ENCODE peak calls at places on chromosomes 7 and 10, in five cellular contexts. M is K562, A is dorsolateral prefrontal cortex, R is BE2C, Z is fibroblast of lung. T is an unnamed sample.

GRCh38 chr7:151089893-151090730 is 3.8 kb downstream of the AGAP3 start:
- DNase-seq in M (no peak), A (no peak), R (no peak), Z (no peak), T (no peak)

GRCh38 chr7:3359011-3359410 is 58.0 kb downstream of the SDK1 start:
- DNase-seq in M (no peak), A (no peak), R (no peak), Z (no peak), T (no peak)

GRCh38 chr10:133391249-133391635 is 2.7 kb upstream of the MTG1 start:
- DNase-seq in M (no peak), A (no peak), R (no peak), Z (no peak), T (no peak)

GRCh38 chr10:95341716-95342130 is 50.9 kb upstream of the PDLIM1 start:
- DNase-seq in M (no peak), A (no peak), R (no peak), Z (peak), T (peak)

GRCh38 chr7:115110523-115110922 is 188.6 kb downstream of the MDFIC start:
- DNase-seq in M (no peak), A (no peak), R (no peak), Z (no peak), T (no peak)

GRCh38 chr10:79318369-79318768 is 28.9 kb upstream of the PPIF start:
- DNase-seq in M (no peak), A (no peak), R (no peak), Z (no peak), T (no peak)

GRCh38 chr7:2518101-2518500 is 1.5 kb upstream of the LFNG start:
- DNase-seq in M (no peak), A (no peak), R (no peak), Z (no peak), T (no peak)

GRCh38 chr10:98150544-98150943 is 16.1 kb downstream of the R3HCC1L start:
- DNase-seq in M (no peak), A (no peak), R (no peak), Z (peak), T (peak)

GRCh38 chr7:140201393-140201792 is 24.6 kb upstream of the KDM7A start:
- DNase-seq in M (no peak), A (no peak), R (no peak), Z (no peak), T (no peak)

GRCh38 chr7:64874562-64875250 is 28.4 kb upstream of the ZNF273 start:
- DNase-seq in M (no peak), A (no peak), R (no peak), Z (no peak), T (no peak)

GRCh38 chr7:154296443-154296842 is 244.2 kb downstream of the DPP6 start:
- DNase-seq in M (no peak), A (no peak), R (no peak), Z (no peak), T (no peak)

GRCh38 chr10:73905256-73906018 is 5.5 kb upstream of the PLAU start:
- DNase-seq in M (no peak), A (no peak), R (no peak), Z (no peak), T (no peak)

GRCh38 chr10:59557052-59557451 is 152.6 kb downstream of the SLC16A9 start:
- DNase-seq in M (peak), A (no peak), R (no peak), Z (peak), T (peak)

GRCh38 chr10:103781329-103782061 is 73.9 kb downstream of the SH3PXD2A start:
- DNase-seq in M (peak), A (no peak), R (no peak), Z (peak), T (peak)

GRCh38 chr10:78782441-78782840 is 286.3 kb upstream of the ZMIZ1 start:
- DNase-seq in M (no peak), A (no peak), R (no peak), Z (no peak), T (no peak)

GRCh38 chr7:138657854-138658386 is 43.2 kb downstream of the SVOPL start:
- DNase-seq in M (no peak), A (no peak), R (no peak), Z (no peak), T (no peak)

GRCh38 chr7:129741743-129742213 is 130.3 kb downstream of the NRF1 start:
- DNase-seq in M (no peak), A (no peak), R (no peak), Z (no peak), T (no peak)

GRCh38 chr7:134899729-134900128 is 86.6 kb upstream of the AGBL3 start:
- DNase-seq in M (no peak), A (no peak), R (no peak), Z (no peak), T (peak)

GRCh38 chr7:40204581-40204980 is 69.8 kb downstream of the SUGCT start:
- DNase-seq in M (no peak), A (no peak), R (no peak), Z (no peak), T (no peak)

GRCh38 chr10:1102836-1103235 is 46.7 kb downstream of the WDR37 start:
- DNase-seq in M (no peak), A (no peak), R (no peak), Z (peak), T (no peak)

GRCh38 chr10:30747633-30748032 is 118.1 kb upstream of the LYZL2 start:
- DNase-seq in M (no peak), A (no peak), R (peak), Z (peak), T (peak)

GRCh38 chr10:70756710-70757360 is 28.3 kb downstream of the TBATA start:
- DNase-seq in M (no peak), A (no peak), R (no peak), Z (peak), T (no peak)

GRCh38 chr7:20470726-20471125 is 140.0 kb downstream of the ITGB8 start:
- DNase-seq in M (no peak), A (no peak), R (no peak), Z (no peak), T (peak)

GRCh38 chr10:123573236-123574147 is 92.7 kb upstream of the GPR26 start:
- DNase-seq in M (peak), A (no peak), R (peak), Z (no peak), T (peak)

GRCh38 chr10:67098460-67098859 is 172.6 kb downstream of the LRRTM3 start:
- DNase-seq in M (no peak), A (no peak), R (no peak), Z (no peak), T (peak)

GRCh38 chr10:62554632-62555199 is 180.5 kb downstream of the ZNF365 start:
- DNase-seq in M (peak), A (no peak), R (peak), Z (peak), T (peak)

GRCh38 chr7:157177997-157178396 is 39.3 kb downstream of the UBE3C start:
- DNase-seq in M (no peak), A (no peak), R (no peak), Z (no peak), T (no peak)

GRCh38 chr10:132546567-132547420 is 9.2 kb downstream of the INPP5A start:
- DNase-seq in M (no peak), A (peak), R (peak), Z (no peak), T (no peak)

GRCh38 chr10:1070939-1071338 is 14.8 kb downstream of the WDR37 start:
- DNase-seq in M (no peak), A (no peak), R (no peak), Z (peak), T (no peak)

GRCh38 chr10:110876000-110876399 is 4.3 kb downstream of the PDCD4 start:
- DNase-seq in M (no peak), A (no peak), R (no peak), Z (no peak), T (no peak)

GRCh38 chr7:103934508-103934907 is 55.0 kb downstream of the RELN start:
- DNase-seq in M (no peak), A (no peak), R (peak), Z (no peak), T (no peak)

GRCh38 chr7:103928581-103928980 is 60.9 kb downstream of the RELN start:
- DNase-seq in M (no peak), A (no peak), R (no peak), Z (no peak), T (no peak)

GRCh38 chr7:103929808-103930415 is 59.5 kb downstream of the RELN start:
- DNase-seq in M (no peak), A (no peak), R (peak), Z (no peak), T (no peak)

GRCh38 chr7:103936558-103936957 is 52.9 kb downstream of the RELN start:
- DNase-seq in M (no peak), A (no peak), R (no peak), Z (no peak), T (no peak)

DNA sequence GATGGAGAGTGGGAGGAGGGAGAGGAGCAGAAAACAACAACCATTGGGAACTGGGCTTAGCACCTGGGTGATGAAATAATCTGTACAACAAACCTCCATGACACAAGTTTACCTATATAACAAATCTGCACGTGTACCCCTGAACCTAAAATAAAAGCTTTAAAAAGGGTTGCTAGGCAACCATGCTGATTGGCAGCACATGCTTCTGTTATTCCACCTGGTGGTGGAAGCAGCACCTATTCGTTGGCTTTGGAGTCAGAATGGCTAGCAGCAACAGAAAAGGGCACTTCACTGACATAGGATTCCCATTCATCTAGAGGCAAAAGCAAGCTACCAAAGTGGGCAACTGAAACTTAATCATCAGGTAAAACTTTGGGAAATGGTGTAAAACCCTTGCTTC is 57.1 kb downstream of the RELN start:
- DNase-seq in M (peak), A (no peak), R (no peak), Z (no peak), T (no peak)
- H3K4me3 ChIP-seq in M (no peak), A (no peak), R (no peak), Z (no peak), T (no peak)

DNA sequence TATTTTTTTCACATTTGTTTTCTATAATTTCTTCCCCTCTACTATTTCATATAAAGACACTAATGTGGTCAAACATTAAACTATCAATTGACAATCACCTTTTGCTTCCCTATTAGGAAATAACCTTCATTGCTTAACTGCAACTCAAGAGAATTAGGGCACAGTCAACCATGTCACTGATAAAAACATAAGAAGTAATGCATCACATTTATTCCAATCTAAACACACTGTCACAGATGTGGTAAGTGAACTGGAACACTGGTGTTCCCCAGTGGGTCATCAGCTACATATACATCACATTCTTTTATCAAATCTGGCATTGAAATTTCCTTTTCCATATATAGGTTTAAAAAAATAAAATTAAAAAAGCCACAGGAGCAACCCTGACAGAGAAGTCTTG is 3.7 kb downstream of the TRIL start:
- DNase-seq in M (no peak), A (no peak), R (no peak), Z (peak), T (no peak)
- TF ChIP-seq CTCF in M (no peak), A (no peak), R (no peak), Z (no peak), T (no peak)

DNA sequence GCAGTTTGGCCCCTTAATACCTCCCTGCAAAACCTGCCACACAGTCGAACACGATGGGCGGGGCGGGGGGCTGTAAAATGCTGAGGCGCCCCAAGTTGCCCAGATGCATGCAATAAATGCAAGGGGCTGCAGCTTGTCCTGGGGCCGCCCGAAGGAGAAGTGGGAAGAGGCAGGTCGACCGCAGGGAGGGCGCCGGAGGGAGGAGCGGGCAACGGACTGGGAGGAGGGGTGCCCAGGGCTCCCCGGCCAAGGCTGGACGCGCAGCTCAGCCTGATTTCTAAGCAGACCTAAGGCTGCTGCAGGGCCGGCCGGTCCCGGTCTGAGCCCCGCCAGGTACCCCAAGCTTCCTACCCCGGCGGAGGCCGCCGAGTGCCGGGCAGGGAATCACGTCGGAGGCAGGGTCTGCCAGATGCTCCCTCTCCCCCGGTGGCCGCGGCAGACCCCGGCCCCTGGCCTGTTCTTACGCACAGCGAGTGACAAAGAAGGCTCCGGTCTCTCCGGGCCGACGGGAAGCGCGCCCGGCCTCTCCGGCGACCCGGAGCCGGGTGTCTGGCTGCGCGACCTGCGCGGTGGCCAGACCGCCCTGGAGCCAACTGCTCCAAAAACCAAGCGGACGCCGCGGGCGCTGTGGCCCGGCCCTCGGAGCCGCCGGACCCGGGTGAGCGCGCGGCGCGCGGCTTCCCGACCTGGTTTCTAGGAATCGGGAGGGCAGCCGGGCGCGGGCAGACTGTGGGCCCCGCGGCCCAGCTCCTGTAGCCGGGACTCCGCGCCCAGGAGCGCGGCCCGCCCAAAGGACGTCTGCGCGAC is 740 bp upstream of the EBF3 start:
- DNase-seq in M (no peak), A (no peak), R (no peak), Z (no peak), T (peak)
- H3K4me3 ChIP-seq in M (no peak), A (no peak), R (peak), Z (no peak), T (peak)

GRCh38 chr7:77696057-77696642 is at the start of gene RSBN1L:
- DNase-seq in M (peak), A (peak), R (peak), Z (peak), T (peak)
- TF ChIP-seq CTCF in M (peak), A (no peak), R (peak), Z (peak), T (peak)

DNA sequence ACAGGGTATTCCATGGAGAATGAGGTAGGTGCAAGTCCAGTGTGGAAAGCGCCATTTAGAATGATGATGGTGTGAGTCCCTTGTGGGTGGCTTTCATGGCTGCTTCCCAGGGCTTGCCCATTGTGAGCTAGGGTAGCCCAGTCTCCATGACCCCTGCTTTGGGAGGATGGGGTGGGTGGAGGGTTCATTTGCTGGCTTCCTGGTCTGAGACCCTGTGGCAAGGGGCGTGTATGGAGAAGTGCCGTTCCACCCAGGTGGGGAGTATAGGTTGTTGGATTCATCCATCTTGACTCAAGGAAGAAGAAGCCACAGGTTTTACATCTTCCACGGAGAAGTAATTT is 27.7 kb downstream of the CCM2 start:
- DNase-seq in M (no peak), A (no peak), R (no peak), Z (no peak), T (no peak)
- H3K4me3 ChIP-seq in M (no peak), A (peak), R (no peak), Z (no peak), T (no peak)

DNA sequence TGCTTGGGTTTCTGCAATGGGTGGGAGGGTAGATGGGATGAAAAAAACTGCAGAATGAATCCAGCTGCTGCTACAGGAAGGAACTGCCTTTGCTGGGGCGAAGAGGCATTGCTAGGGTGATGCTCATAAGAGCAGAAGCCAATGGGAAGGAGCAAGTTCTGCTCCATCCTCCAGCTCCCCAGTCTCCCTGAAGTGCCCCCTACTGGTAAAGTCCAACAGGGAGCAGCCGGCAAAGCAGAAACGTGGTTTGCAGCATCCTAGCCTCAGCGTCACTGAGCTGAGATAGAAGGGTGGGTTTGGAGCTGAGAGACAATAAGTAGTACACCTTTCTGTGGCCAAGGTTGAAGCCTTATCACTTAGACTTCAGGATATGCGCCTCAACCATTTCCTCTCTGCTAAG is 220.5 kb downstream of the CCSER2 start:
- DNase-seq in M (no peak), A (no peak), R (peak), Z (no peak), T (no peak)
- TF ChIP-seq CTCF in M (peak), A (no peak), R (peak), Z (peak), T (peak)

GRCh38 chr10:122375761-122376160 is 1.3 kb downstream of the PLEKHA1 start:
- DNase-seq in M (no peak), A (no peak), R (no peak), Z (no peak), T (no peak)

GRCh38 chr10:122374859-122375721 is 582 bp downstream of the PLEKHA1 start:
- DNase-seq in M (peak), A (peak), R (peak), Z (peak), T (peak)

GRCh38 chr10:122373713-122374112 is 795 bp upstream of the PLEKHA1 start:
- DNase-seq in M (no peak), A (peak), R (no peak), Z (no peak), T (peak)

GRCh38 chr10:122373108-122373507 is 1.4 kb upstream of the PLEKHA1 start:
- DNase-seq in M (no peak), A (no peak), R (no peak), Z (no peak), T (no peak)

GRCh38 chr10:122374246-122374858 is at the start of gene PLEKHA1:
- DNase-seq in M (peak), A (peak), R (peak), Z (peak), T (peak)
- H3K4me3 ChIP-seq in M (peak), A (peak), R (peak), Z (peak), T (peak)

DNA sequence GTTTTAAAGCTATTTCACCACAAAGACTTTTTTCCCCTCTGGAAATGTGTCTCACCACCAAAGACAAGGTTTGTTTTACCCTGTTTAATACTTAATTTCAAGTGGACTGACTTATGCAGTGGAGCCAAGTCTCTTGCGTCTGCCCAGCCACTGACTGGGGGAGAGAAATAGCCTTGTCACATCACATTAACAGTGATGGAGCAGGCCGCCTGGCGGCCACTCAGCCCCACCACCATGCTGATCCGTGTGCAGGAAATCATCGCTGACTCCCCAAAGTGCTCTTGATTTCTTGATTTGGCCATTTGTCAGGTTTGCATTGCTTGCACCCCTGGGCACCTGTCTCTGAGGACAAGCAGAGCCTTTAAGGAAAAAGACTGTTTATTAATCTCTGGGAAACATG is 334.1 kb downstream of the GLRX3 start:
- DNase-seq in M (no peak), A (no peak), R (no peak), Z (no peak), T (no peak)
- TF ChIP-seq CTCF in M (no peak), A (no peak), R (no peak), Z (no peak), T (no peak)

T was measured in cardiac fibroblast.